ENCODE peak calls at places on chromosomes 7 and 10, in nine cellular contexts. One of them, this sample, is unnamed. For H3K36me3, H3K27me3 and H3K4me1, the result is how much of the 10 kb centered on the place peaks cover.

GRCh38 chr7:155490697-155491628 is 33.0 kb downstream of the EN2 start:
- DNase-seq in hepatocyte: no peak
- DNase-seq in Panc1: no peak
- DNase-seq in IMR-90: no peak
- DNase-seq in PC-3: no peak
- DNase-seq in naive thymus-derived CD4-positive, alpha-beta T cell: no peak
- DNase-seq in thoracic aorta: no peak
- DNase-seq in GM23248: peak
- DNase-seq in MM.1S: no peak
- DNase-seq in this sample: no peak

GRCh38 chr7:90387470-90388240 is 15.6 kb upstream of the CLDN12 start:
- DNase-seq in thoracic aorta: no peak
- DNase-seq in IMR-90: peak
- DNase-seq in hepatocyte: no peak
- DNase-seq in Panc1: no peak
- DNase-seq in MM.1S: no peak
- DNase-seq in PC-3: peak
- DNase-seq in naive thymus-derived CD4-positive, alpha-beta T cell: no peak
- DNase-seq in GM23248: peak
- DNase-seq in this sample: no peak

GRCh38 chr10:133565441-133566294 is at the start of gene SYCE1:
- DNase-seq in thoracic aorta: no peak
- DNase-seq in Panc1: no peak
- DNase-seq in MM.1S: no peak
- DNase-seq in IMR-90: no peak
- DNase-seq in naive thymus-derived CD4-positive, alpha-beta T cell: no peak
- DNase-seq in GM23248: no peak
- DNase-seq in hepatocyte: no peak
- DNase-seq in PC-3: no peak
- DNase-seq in this sample: peak

GRCh38 chr10:18666810-18667209 is 7.6 kb downstream of the ARL5B start:
- DNase-seq in thoracic aorta: no peak
- DNase-seq in IMR-90: peak
- DNase-seq in MM.1S: no peak
- DNase-seq in Panc1: no peak
- DNase-seq in naive thymus-derived CD4-positive, alpha-beta T cell: no peak
- DNase-seq in GM23248: peak
- DNase-seq in hepatocyte: no peak
- DNase-seq in PC-3: peak
- DNase-seq in this sample: no peak

GRCh38 chr10:77164616-77165311 is 472.8 kb downstream of the KCNMA1 start:
- DNase-seq in thoracic aorta: no peak
- DNase-seq in naive thymus-derived CD4-positive, alpha-beta T cell: no peak
- DNase-seq in MM.1S: no peak
- DNase-seq in Panc1: no peak
- DNase-seq in hepatocyte: no peak
- DNase-seq in IMR-90: peak
- DNase-seq in PC-3: peak
- DNase-seq in GM23248: peak
- DNase-seq in this sample: no peak

GRCh38 chr7:11726251-11727155 is 105.5 kb downstream of the THSD7A start:
- DNase-seq in naive thymus-derived CD4-positive, alpha-beta T cell: no peak
- DNase-seq in thoracic aorta: no peak
- DNase-seq in PC-3: no peak
- DNase-seq in MM.1S: no peak
- DNase-seq in IMR-90: peak
- DNase-seq in Panc1: no peak
- DNase-seq in hepatocyte: peak
- DNase-seq in GM23248: peak
- DNase-seq in this sample: peak

GRCh38 chr7:47383696-47384445 is 198.0 kb downstream of the TNS3 start:
- DNase-seq in naive thymus-derived CD4-positive, alpha-beta T cell: no peak
- DNase-seq in PC-3: no peak
- DNase-seq in IMR-90: no peak
- DNase-seq in MM.1S: no peak
- DNase-seq in hepatocyte: no peak
- DNase-seq in Panc1: no peak
- DNase-seq in thoracic aorta: no peak
- DNase-seq in GM23248: no peak
- DNase-seq in this sample: no peak

GRCh38 chr10:30455816-30456215 is 21.8 kb downstream of the MAP3K8 start:
- DNase-seq in naive thymus-derived CD4-positive, alpha-beta T cell: peak
- DNase-seq in MM.1S: peak
- DNase-seq in GM23248: no peak
- DNase-seq in thoracic aorta: no peak
- DNase-seq in hepatocyte: no peak
- DNase-seq in Panc1: no peak
- DNase-seq in PC-3: no peak
- DNase-seq in IMR-90: no peak
- DNase-seq in this sample: no peak

GRCh38 chr7:69245646-69246045 is 352.6 kb upstream of the AUTS2 start:
- DNase-seq in naive thymus-derived CD4-positive, alpha-beta T cell: no peak
- DNase-seq in IMR-90: no peak
- DNase-seq in GM23248: no peak
- DNase-seq in hepatocyte: no peak
- DNase-seq in thoracic aorta: no peak
- DNase-seq in Panc1: no peak
- DNase-seq in MM.1S: no peak
- DNase-seq in PC-3: no peak
- DNase-seq in this sample: no peak

GRCh38 chr7:121049028-121049791 is 60.7 kb downstream of the CPED1 start:
- DNase-seq in naive thymus-derived CD4-positive, alpha-beta T cell: no peak
- DNase-seq in MM.1S: no peak
- DNase-seq in PC-3: peak
- DNase-seq in IMR-90: peak
- DNase-seq in thoracic aorta: no peak
- DNase-seq in Panc1: no peak
- DNase-seq in hepatocyte: no peak
- DNase-seq in GM23248: no peak
- DNase-seq in this sample: no peak

GRCh38 chr10:3774814-3775670 is 10.0 kb downstream of the KLF6 start:
- DNase-seq in IMR-90: peak
- DNase-seq in hepatocyte: peak
- DNase-seq in naive thymus-derived CD4-positive, alpha-beta T cell: no peak
- DNase-seq in thoracic aorta: peak
- DNase-seq in PC-3: peak
- DNase-seq in MM.1S: no peak
- DNase-seq in GM23248: peak
- DNase-seq in Panc1: peak
- DNase-seq in this sample: peak

GRCh38 chr7:106021211-106022067 is 58.4 kb downstream of the CDHR3 start:
- DNase-seq in Panc1: no peak
- DNase-seq in GM23248: no peak
- DNase-seq in IMR-90: peak
- DNase-seq in naive thymus-derived CD4-positive, alpha-beta T cell: no peak
- DNase-seq in hepatocyte: no peak
- DNase-seq in thoracic aorta: no peak
- DNase-seq in PC-3: no peak
- DNase-seq in MM.1S: no peak
- DNase-seq in this sample: no peak

GRCh38 chr7:31251441-31251840 is 89.1 kb downstream of the NEUROD6 start:
- DNase-seq in PC-3: peak
- DNase-seq in hepatocyte: no peak
- DNase-seq in naive thymus-derived CD4-positive, alpha-beta T cell: no peak
- DNase-seq in IMR-90: no peak
- DNase-seq in Panc1: no peak
- DNase-seq in GM23248: no peak
- DNase-seq in thoracic aorta: no peak
- DNase-seq in MM.1S: no peak
- DNase-seq in this sample: no peak

GRCh38 chr7:76514926-76515325 is 4.6 kb downstream of the UPK3B start:
- DNase-seq in thoracic aorta: no peak
- DNase-seq in MM.1S: no peak
- DNase-seq in hepatocyte: no peak
- DNase-seq in PC-3: no peak
- DNase-seq in Panc1: no peak
- DNase-seq in GM23248: no peak
- DNase-seq in IMR-90: no peak
- DNase-seq in naive thymus-derived CD4-positive, alpha-beta T cell: no peak
- DNase-seq in this sample: no peak

GRCh38 chr10:8336629-8337331 is 282.3 kb downstream of the GATA3 start:
- DNase-seq in thoracic aorta: no peak
- DNase-seq in MM.1S: no peak
- DNase-seq in GM23248: no peak
- DNase-seq in naive thymus-derived CD4-positive, alpha-beta T cell: no peak
- DNase-seq in PC-3: no peak
- DNase-seq in hepatocyte: peak
- DNase-seq in Panc1: no peak
- DNase-seq in IMR-90: no peak
- DNase-seq in this sample: no peak

GRCh38 chr7:128497405-128497804 is 20.9 kb downstream of the METTL2B start:
- DNase-seq in GM23248: no peak
- DNase-seq in Panc1: no peak
- DNase-seq in thoracic aorta: no peak
- DNase-seq in MM.1S: no peak
- DNase-seq in hepatocyte: no peak
- DNase-seq in IMR-90: no peak
- DNase-seq in naive thymus-derived CD4-positive, alpha-beta T cell: no peak
- DNase-seq in PC-3: no peak
- DNase-seq in this sample: no peak

GRCh38 chr7:143965280-143965679 is 10.6 kb downstream of the OR2F1 start:
- DNase-seq in MM.1S: no peak
- DNase-seq in IMR-90: no peak
- DNase-seq in PC-3: no peak
- DNase-seq in thoracic aorta: no peak
- DNase-seq in GM23248: no peak
- DNase-seq in Panc1: no peak
- DNase-seq in hepatocyte: peak
- DNase-seq in naive thymus-derived CD4-positive, alpha-beta T cell: no peak
- DNase-seq in this sample: no peak

GRCh38 chr10:121595806-121596667 is 2.2 kb downstream of the FGFR2 start:
- DNase-seq in IMR-90: no peak
- DNase-seq in PC-3: no peak
- DNase-seq in MM.1S: no peak
- DNase-seq in thoracic aorta: no peak
- DNase-seq in naive thymus-derived CD4-positive, alpha-beta T cell: no peak
- DNase-seq in Panc1: no peak
- DNase-seq in GM23248: no peak
- DNase-seq in hepatocyte: peak
- DNase-seq in this sample: no peak

GRCh38 chr7:24880886-24881285 is 99.1 kb downstream of the OSBPL3 start:
- DNase-seq in MM.1S: no peak
- DNase-seq in PC-3: no peak
- DNase-seq in thoracic aorta: no peak
- DNase-seq in hepatocyte: no peak
- DNase-seq in IMR-90: no peak
- DNase-seq in Panc1: no peak
- DNase-seq in GM23248: no peak
- DNase-seq in naive thymus-derived CD4-positive, alpha-beta T cell: no peak
- DNase-seq in this sample: no peak

GRCh38 chr7:150931199-150931869 is 46.8 kb downstream of the KCNH2 start:
- DNase-seq in MM.1S: no peak
- DNase-seq in IMR-90: no peak
- DNase-seq in naive thymus-derived CD4-positive, alpha-beta T cell: no peak
- DNase-seq in GM23248: no peak
- DNase-seq in PC-3: no peak
- DNase-seq in Panc1: no peak
- DNase-seq in thoracic aorta: no peak
- DNase-seq in hepatocyte: no peak
- DNase-seq in this sample: no peak

DNA sequence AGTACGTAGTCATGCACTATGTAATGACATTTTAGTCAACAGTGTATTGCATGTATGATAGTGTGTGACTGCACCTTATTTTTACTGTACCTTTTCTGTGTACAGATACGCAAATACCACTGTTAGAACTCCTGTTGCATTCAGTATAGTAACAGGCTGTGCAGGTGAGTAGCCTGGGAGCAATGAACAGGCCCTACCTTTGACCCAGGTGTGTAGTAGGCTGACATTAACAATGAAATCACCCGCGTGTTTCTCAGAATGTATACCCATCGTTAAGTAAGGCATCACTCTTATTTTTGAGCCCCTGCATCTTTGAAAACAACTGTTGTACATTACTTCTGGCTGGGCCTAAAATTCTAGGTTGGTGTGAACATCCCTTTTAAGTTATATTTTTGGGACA is 41.6 kb downstream of the DAGLB start:
- DNase-seq in hepatocyte: no peak
- DNase-seq in PC-3: no peak
- DNase-seq in GM23248: no peak
- DNase-seq in naive thymus-derived CD4-positive, alpha-beta T cell: no peak
- DNase-seq in IMR-90: no peak
- DNase-seq in thoracic aorta: no peak
- DNase-seq in Panc1: no peak
- DNase-seq in MM.1S: no peak
- DNase-seq in this sample: no peak
- H3K36me3 ChIP-seq in hepatocyte: under half
- H3K36me3 ChIP-seq in PC-3: half or more
- H3K36me3 ChIP-seq in GM23248: half or more
- H3K36me3 ChIP-seq in naive thymus-derived CD4-positive, alpha-beta T cell: under half
- H3K36me3 ChIP-seq in IMR-90: half or more
- H3K36me3 ChIP-seq in thoracic aorta: half or more
- H3K36me3 ChIP-seq in Panc1: under half
- H3K36me3 ChIP-seq in MM.1S: under half
- H3K36me3 ChIP-seq in this sample: under half

GRCh38 chr7:1588978-1589377 is 19.1 kb upstream of the PSMG3 start:
- DNase-seq in MM.1S: no peak
- DNase-seq in naive thymus-derived CD4-positive, alpha-beta T cell: no peak
- DNase-seq in hepatocyte: no peak
- DNase-seq in GM23248: no peak
- DNase-seq in thoracic aorta: no peak
- DNase-seq in PC-3: no peak
- DNase-seq in IMR-90: no peak
- DNase-seq in Panc1: no peak
- DNase-seq in this sample: no peak
- H3K27me3 ChIP-seq in MM.1S: half or more
- H3K27me3 ChIP-seq in naive thymus-derived CD4-positive, alpha-beta T cell: under half
- H3K27me3 ChIP-seq in hepatocyte: under half
- H3K27me3 ChIP-seq in GM23248: under half
- H3K27me3 ChIP-seq in thoracic aorta: under half
- H3K27me3 ChIP-seq in PC-3: under half
- H3K27me3 ChIP-seq in IMR-90: under half
- H3K27me3 ChIP-seq in Panc1: under half
- H3K27me3 ChIP-seq in this sample: under half

GRCh38 chr7:7821517-7821916 is 103.1 kb upstream of the RPA3 start:
- DNase-seq in GM23248: no peak
- DNase-seq in PC-3: no peak
- DNase-seq in Panc1: no peak
- DNase-seq in IMR-90: no peak
- DNase-seq in hepatocyte: no peak
- DNase-seq in thoracic aorta: no peak
- DNase-seq in naive thymus-derived CD4-positive, alpha-beta T cell: no peak
- DNase-seq in MM.1S: no peak
- DNase-seq in this sample: no peak
- H3K4me1 ChIP-seq in GM23248: under half
- H3K4me1 ChIP-seq in PC-3: under half
- H3K4me1 ChIP-seq in Panc1: under half
- H3K4me1 ChIP-seq in IMR-90: under half
- H3K4me1 ChIP-seq in hepatocyte: under half
- H3K4me1 ChIP-seq in thoracic aorta: under half
- H3K4me1 ChIP-seq in naive thymus-derived CD4-positive, alpha-beta T cell: under half
- H3K4me1 ChIP-seq in MM.1S: under half
- H3K4me1 ChIP-seq in this sample: under half

DNA sequence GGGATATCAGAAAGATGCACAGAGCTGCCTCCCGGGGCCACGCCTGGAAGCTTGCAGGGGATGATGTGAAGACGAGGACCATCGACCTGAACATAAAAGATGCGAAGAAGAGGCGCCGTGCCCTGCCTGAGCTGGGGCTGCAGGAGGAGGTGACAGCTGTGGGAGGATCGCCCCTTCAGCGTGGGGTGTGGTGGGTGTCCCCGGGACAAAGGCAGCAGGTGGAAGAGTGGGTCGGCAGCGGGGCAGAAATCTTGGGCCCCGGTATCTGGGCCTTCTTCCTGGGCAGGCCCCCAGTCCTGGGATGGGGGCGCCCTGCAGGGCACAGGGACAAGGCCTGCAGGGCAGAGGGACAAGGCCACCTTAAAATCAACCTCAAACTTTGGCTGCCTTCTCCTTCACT is 134.9 kb downstream of the OR13A1 start:
- DNase-seq in naive thymus-derived CD4-positive, alpha-beta T cell: no peak
- DNase-seq in MM.1S: no peak
- DNase-seq in IMR-90: no peak
- DNase-seq in PC-3: no peak
- DNase-seq in hepatocyte: no peak
- DNase-seq in GM23248: no peak
- DNase-seq in thoracic aorta: no peak
- DNase-seq in Panc1: no peak
- DNase-seq in this sample: no peak
- H3K36me3 ChIP-seq in naive thymus-derived CD4-positive, alpha-beta T cell: under half
- H3K36me3 ChIP-seq in MM.1S: under half
- H3K36me3 ChIP-seq in IMR-90: under half
- H3K36me3 ChIP-seq in PC-3: under half
- H3K36me3 ChIP-seq in hepatocyte: under half
- H3K36me3 ChIP-seq in GM23248: under half
- H3K36me3 ChIP-seq in thoracic aorta: under half
- H3K36me3 ChIP-seq in Panc1: under half
- H3K36me3 ChIP-seq in this sample: under half

This sample was measured in gastrocnemius medialis.